ENCODE peak calls at places on chromosome 2, in four cellular contexts. P, Z, Q and B are unnamed samples.

GRCh38 chr2:27954261-27954673 is 63.7 kb downstream of the BABAM2 start:
- DNase-seq in Q (no peak), Z (no peak), P (no peak), B (no peak)

GRCh38 chr2:84904717-84905174 is 710 bp upstream of the TMSB10 start:
- DNase-seq in Q (no peak), Z (peak; percentile 81), P (no peak), B (peak; percentile 60)

GRCh38 chr2:44271296-44271695 is 4.0 kb upstream of the SLC3A1 start:
- DNase-seq in Q (no peak), Z (no peak), P (no peak), B (no peak)

GRCh38 chr2:9326975-9327374 is 96.4 kb downstream of the ITGB1BP1 start:
- DNase-seq in P (no peak), Z (no peak), Q (no peak), B (peak; percentile 28)

GRCh38 chr2:240503848-240504247 is 53.9 kb downstream of the ANKMY1 start:
- DNase-seq in Q (no peak), Z (no peak), P (no peak), B (no peak)

GRCh38 chr2:44479127-44479887 is 117.6 kb downstream of the CAMKMT start:
- DNase-seq in Q (no peak), Z (no peak), P (peak; percentile 30), B (peak; percentile 66)

GRCh38 chr2:27756544-27757498 is 14.7 kb upstream of the MRPL33 start:
- DNase-seq in Q (no peak), P (no peak), Z (peak; percentile 75), B (no peak)

GRCh38 chr2:170380267-170380666 is 202.3 kb downstream of the MYO3B start:
- DNase-seq in Z (no peak), Q (no peak), P (no peak), B (no peak)

GRCh38 chr2:237961637-237962036 is 5.2 kb upstream of the UBE2F start:
- DNase-seq in Q (no peak), Z (no peak), P (no peak), B (no peak)

GRCh38 chr2:186229265-186229664 is 256.8 kb upstream of the ZC3H15 start:
- DNase-seq in Z (no peak), P (no peak), Q (no peak), B (no peak)